ENCODE peak calls at places on chromosomes 1 and 21, in five cellular contexts. Z is K562, U is HCT116, I is HepG2, P is GM12878. F is an unnamed sample.

GRCh38 chr1:119160851-119161250 is 20.4 kb upstream of the WARS2 start:
- DNase-seq in Z (no peak), U (no peak), I (no peak), P (no peak), F (no peak)

GRCh38 chr21:28550057-28550825 is 442.4 kb downstream of the LTN1 start:
- DNase-seq in Z (no peak), U (no peak), I (no peak), P (no peak), F (no peak)

GRCh38 chr1:230627767-230628166 is 14.5 kb upstream of the COG2 start:
- DNase-seq in Z (no peak), U (no peak), I (no peak), P (no peak), F (no peak)

GRCh38 chr1:84720275-84720780 is 30.1 kb upstream of the SSX2IP start:
- DNase-seq in Z (no peak), U (no peak), I (peak; percentile 83), P (peak; percentile 27), F (no peak)

GRCh38 chr1:47262787-47263413 is 30.9 kb upstream of the TAL1 start:
- DNase-seq in Z (peak; percentile 76), U (peak; percentile 24), I (peak; percentile 59), P (no peak), F (peak; percentile 55)

GRCh38 chr1:49864597-49864996 is 159.2 kb downstream of the AGBL4 start:
- DNase-seq in Z (no peak), U (no peak), I (no peak), P (no peak), F (no peak)

GRCh38 chr1:184860985-184861754 is 106.5 kb upstream of the EDEM3 start:
- DNase-seq in Z (no peak), U (no peak), I (no peak), P (no peak), F (no peak)

GRCh38 chr1:21100496-21100895 is 76.2 kb downstream of the EIF4G3 start:
- DNase-seq in Z (no peak), U (no peak), I (no peak), P (no peak), F (no peak)

GRCh38 chr1:8004113-8004802 is 21.9 kb downstream of the ERRFI1 start:
- DNase-seq in Z (no peak), U (no peak), I (no peak), P (no peak), F (no peak)

GRCh38 chr21:14273736-14274538 is 58.0 kb downstream of the RBM11 start:
- DNase-seq in Z (peak; percentile 20), U (no peak), I (no peak), P (no peak), F (no peak)

GRCh38 chr1:22889213-22889827 is 83.3 kb downstream of the LACTBL1 start:
- DNase-seq in Z (peak; percentile 54), U (peak; percentile 28), I (peak; percentile 34), P (no peak), F (peak; percentile 75)

GRCh38 chr21:42986125-42986783 is 11.9 kb downstream of the PKNOX1 start:
- DNase-seq in Z (no peak), U (no peak), I (no peak), P (no peak), F (no peak)

GRCh38 chr21:42991992-42992740 is 17.8 kb downstream of the PKNOX1 start:
- DNase-seq in Z (peak; percentile 60), U (no peak), I (no peak), P (no peak), F (no peak)

GRCh38 chr21:42990251-42990650 is 15.9 kb downstream of the PKNOX1 start:
- DNase-seq in Z (no peak), U (no peak), I (no peak), P (no peak), F (no peak)

GRCh38 chr21:42983869-42984268 is 9.5 kb downstream of the PKNOX1 start:
- DNase-seq in Z (no peak), U (no peak), I (no peak), P (no peak), F (no peak)

GRCh38 chr21:42988234-42988965 is 14.0 kb downstream of the PKNOX1 start:
- DNase-seq in Z (no peak), U (no peak), I (no peak), P (no peak), F (no peak)
- TF ChIP-seq ZBTB33 in Z (no peak), U (no peak), I (no peak), P (no peak), F (no peak)

GRCh38 chr1:243849089-243850012 is 692 bp downstream of the AKT3 start:
- DNase-seq in Z (peak; percentile 48), U (no peak), I (no peak), P (no peak), F (peak; percentile 79)

GRCh38 chr1:243850368-243851128 is 505 bp upstream of the AKT3 start:
- DNase-seq in Z (peak; percentile 84), U (no peak), I (peak; percentile 3), P (no peak), F (peak; percentile 91)

GRCh38 chr1:243850013-243850367 is at the start of gene AKT3:
- DNase-seq in Z (no peak), U (no peak), I (no peak), P (no peak), F (peak; percentile 83)

GRCh38 chr1:243851129-243851756 is 1.2 kb upstream of the AKT3 start:
- DNase-seq in Z (no peak), U (no peak), I (no peak), P (no peak), F (no peak)

GRCh38 chr1:243851765-243852164 is 1.7 kb upstream of the AKT3 start:
- DNase-seq in Z (no peak), U (no peak), I (no peak), P (no peak), F (no peak)
- H3K4me3 ChIP-seq in Z (no peak overlapping the region), U (no peak overlapping the region), I (no peak overlapping the region), P (peak overlapping the region; percentile 75), F (peak overlapping the region; percentile 87)

GRCh38 chr1:160107512-160107911 is 8.0 kb upstream of the ATP1A2 start:
- DNase-seq in Z (no peak), U (no peak), I (no peak), P (no peak), F (no peak)
- H3K27ac ChIP-seq in Z (no peak overlapping the region), U (no peak overlapping the region), I (no peak overlapping the region), P (no peak overlapping the region), F (no peak overlapping the region)

GRCh38 chr1:217193151-217193550 is 437.7 kb downstream of the GPATCH2 start:
- DNase-seq in Z (no peak), U (no peak), I (no peak), P (no peak), F (no peak)
- TF ChIP-seq ZBTB33 in Z (no peak), U (no peak), I (no peak), P (no peak), F (no peak)

DNA sequence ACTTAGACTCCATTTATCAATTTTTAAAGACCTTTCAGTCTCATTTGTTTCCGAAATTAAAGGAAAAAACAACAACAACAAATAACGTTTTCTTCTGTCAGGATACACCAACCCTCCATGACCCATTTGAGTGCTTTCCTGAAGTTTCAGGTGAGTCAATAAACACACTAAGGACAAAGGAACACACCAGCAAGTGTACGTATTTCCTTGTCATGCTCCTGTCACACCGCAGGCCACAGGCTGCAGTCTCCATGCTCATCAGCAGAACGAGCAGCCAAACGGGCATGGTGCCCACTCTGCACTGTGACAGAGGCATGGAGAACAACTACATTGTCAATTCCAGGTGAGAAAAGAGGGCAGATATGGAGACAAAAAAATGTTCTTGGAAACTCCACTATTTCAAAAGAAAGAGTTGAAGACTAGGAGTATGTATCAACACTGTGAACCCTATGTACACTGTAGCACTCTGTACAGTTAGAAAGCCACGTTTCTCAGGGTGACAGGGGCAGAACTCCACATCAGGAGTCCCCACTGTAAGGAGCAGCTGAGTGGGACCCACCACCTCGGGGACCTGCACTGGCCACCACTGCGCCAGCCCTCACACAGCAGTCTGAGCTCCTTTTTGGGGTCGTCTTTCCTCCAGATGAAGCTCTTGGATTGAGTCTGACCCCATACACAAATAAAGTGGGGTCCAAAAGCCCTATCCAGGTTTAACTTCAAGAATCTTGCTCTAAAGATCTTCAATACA is 2.6 kb downstream of the PTTG1IP start:
- DNase-seq in Z (no peak), U (peak; percentile 21), I (peak; percentile 40), P (no peak), F (no peak)
- H3K4me3 ChIP-seq in Z (no peak overlapping the region), U (peak overlapping the region; percentile 3), I (peak overlapping the region; percentile 94), P (peak overlapping the region; percentile 92), F (no peak overlapping the region)